ENCODE peak calls at places on chromosomes 12 and 14, in four cellular contexts. One of them, this sample, is unnamed.

GRCh38 chr12:70052931-70053497 is 190.2 kb upstream of the CNOT2 start:
- DNase-seq in H1: no peak
- DNase-seq in mesendoderm: peak; percentile 85
- DNase-seq in IMR-90: peak; percentile 67
- DNase-seq in this sample: no peak

GRCh38 chr12:51951843-51952722 is 584 bp downstream of the ACVR1B start:
- DNase-seq in H1: no peak
- DNase-seq in mesendoderm: peak; percentile 56
- DNase-seq in IMR-90: no peak
- DNase-seq in this sample: peak; percentile 61

GRCh38 chr14:104422301-104423223 is 157.0 kb upstream of the C14orf180 start:
- DNase-seq in IMR-90: no peak
- DNase-seq in mesendoderm: no peak
- DNase-seq in H1: no peak
- DNase-seq in this sample: no peak

GRCh38 chr14:68283378-68284123 is 464.0 kb downstream of the RAD51B start:
- DNase-seq in mesendoderm: no peak
- DNase-seq in IMR-90: no peak
- DNase-seq in H1: no peak
- DNase-seq in this sample: no peak

GRCh38 chr12:102202556-102202955 is 4.9 kb upstream of the PMCH start:
- DNase-seq in IMR-90: no peak
- DNase-seq in H1: no peak
- DNase-seq in mesendoderm: no peak
- DNase-seq in this sample: no peak

GRCh38 chr14:100592461-100592871 is 5.2 kb upstream of the BEGAIN start:
- DNase-seq in IMR-90: no peak
- DNase-seq in mesendoderm: no peak
- DNase-seq in H1: no peak
- DNase-seq in this sample: no peak

GRCh38 chr12:104177663-104178501 is 37.7 kb upstream of the TXNRD1 start:
- DNase-seq in mesendoderm: peak; percentile 34
- DNase-seq in H1: no peak
- DNase-seq in IMR-90: peak; percentile 97
- DNase-seq in this sample: no peak

GRCh38 chr14:92955381-92955780 is 32.4 kb downstream of the CHGA start:
- DNase-seq in mesendoderm: no peak
- DNase-seq in H1: no peak
- DNase-seq in IMR-90: no peak
- DNase-seq in this sample: no peak

GRCh38 chr12:47722136-47722834 is 3.0 kb downstream of the ENDOU start:
- DNase-seq in mesendoderm: no peak
- DNase-seq in H1: no peak
- DNase-seq in IMR-90: no peak
- DNase-seq in this sample: peak; percentile 14

GRCh38 chr12:27937768-27938167 is 34.8 kb downstream of the PTHLH start:
- DNase-seq in IMR-90: no peak
- DNase-seq in mesendoderm: no peak
- DNase-seq in H1: no peak
- DNase-seq in this sample: no peak

GRCh38 chr14:104880584-104881210 is 15.6 kb downstream of the CEP170B start:
- DNase-seq in mesendoderm: no peak
- DNase-seq in IMR-90: no peak
- DNase-seq in H1: no peak
- DNase-seq in this sample: no peak

GRCh38 chr14:20684662-20685456 is 499 bp downstream of the RNASE4 start:
- DNase-seq in IMR-90: peak; percentile 43
- DNase-seq in H1: no peak
- DNase-seq in mesendoderm: peak; percentile 82
- DNase-seq in this sample: peak; percentile 68

GRCh38 chr12:111093428-111094142 is 173.2 kb upstream of the MYL2 start:
- DNase-seq in IMR-90: no peak
- DNase-seq in mesendoderm: no peak
- DNase-seq in H1: no peak
- DNase-seq in this sample: no peak

GRCh38 chr12:53825246-53826081 is 73.7 kb upstream of the CISTR start:
- DNase-seq in IMR-90: peak; percentile 22
- DNase-seq in H1: no peak
- DNase-seq in mesendoderm: no peak
- DNase-seq in this sample: no peak

GRCh38 chr12:127496255-127496654 is 770.7 kb upstream of the TMEM132C start:
- DNase-seq in mesendoderm: peak; percentile 45
- DNase-seq in H1: peak; percentile 29
- DNase-seq in IMR-90: no peak
- DNase-seq in this sample: peak; percentile 73

GRCh38 chr12:62832528-62832927 is 102.4 kb downstream of the PPM1H start:
- DNase-seq in mesendoderm: no peak
- DNase-seq in IMR-90: no peak
- DNase-seq in H1: no peak
- DNase-seq in this sample: no peak

GRCh38 chr14:96727980-96728717 is 69.0 kb upstream of the VRK1 start:
- DNase-seq in H1: no peak
- DNase-seq in mesendoderm: no peak
- DNase-seq in IMR-90: no peak
- DNase-seq in this sample: no peak

GRCh38 chr12:92574046-92574783 is 128.6 kb upstream of the PLEKHG7 start:
- DNase-seq in IMR-90: peak; percentile 40
- DNase-seq in mesendoderm: peak; percentile 77
- DNase-seq in H1: no peak
- DNase-seq in this sample: peak; percentile 71

GRCh38 chr12:94148841-94149780 is 734 bp downstream of the PLXNC1 start:
- DNase-seq in IMR-90: peak; percentile 23
- DNase-seq in H1: no peak
- DNase-seq in mesendoderm: peak; percentile 70
- DNase-seq in this sample: peak; percentile 77

GRCh38 chr14:72574687-72575086 is 319.2 kb downstream of the DPF3 start:
- DNase-seq in H1: no peak
- DNase-seq in mesendoderm: no peak
- DNase-seq in IMR-90: no peak
- DNase-seq in this sample: no peak

GRCh38 chr12:47783024-47783755 is 10.2 kb downstream of the SLC48A1 start:
- DNase-seq in mesendoderm: no peak
- DNase-seq in IMR-90: no peak
- DNase-seq in H1: no peak
- DNase-seq in this sample: no peak

GRCh38 chr14:37665951-37666350 is 70.5 kb downstream of the TTC6 start:
- DNase-seq in IMR-90: no peak
- DNase-seq in mesendoderm: no peak
- DNase-seq in H1: no peak
- DNase-seq in this sample: no peak

GRCh38 chr14:62957562-62957961 is 87.7 kb downstream of the KCNH5 start:
- DNase-seq in IMR-90: peak; percentile 99
- DNase-seq in H1: no peak
- DNase-seq in mesendoderm: no peak
- DNase-seq in this sample: no peak

GRCh38 chr12:48917857-48918537 is 7.3 kb downstream of the FKBP11 start:
- DNase-seq in IMR-90: no peak
- DNase-seq in mesendoderm: no peak
- DNase-seq in H1: no peak
- DNase-seq in this sample: no peak

GRCh38 chr14:75452900-75453816 is 25.3 kb downstream of the JDP2 start:
- DNase-seq in IMR-90: peak; percentile 89
- DNase-seq in mesendoderm: peak; percentile 99
- DNase-seq in H1: peak; percentile 92
- DNase-seq in this sample: peak; percentile 94

GRCh38 chr14:32508281-32508680 is 179.2 kb downstream of the AKAP6 start:
- DNase-seq in IMR-90: peak; percentile 18
- DNase-seq in H1: no peak
- DNase-seq in mesendoderm: no peak
- DNase-seq in this sample: no peak

GRCh38 chr14:51593397-51593796 is 58.3 kb upstream of the FRMD6 start:
- DNase-seq in IMR-90: no peak
- DNase-seq in mesendoderm: no peak
- DNase-seq in H1: no peak
- DNase-seq in this sample: no peak

GRCh38 chr12:53221203-53222076 is 10.6 kb downstream of the RARG start:
- DNase-seq in H1: no peak
- DNase-seq in mesendoderm: peak; percentile 82
- DNase-seq in IMR-90: peak; percentile 51
- DNase-seq in this sample: peak; percentile 93

GRCh38 chr14:64467131-64467530 is 1.8 kb downstream of the AKAP5 start:
- DNase-seq in mesendoderm: no peak
- DNase-seq in IMR-90: no peak
- DNase-seq in H1: no peak
- DNase-seq in this sample: no peak

GRCh38 chr12:92570056-92570753 is 132.6 kb upstream of the PLEKHG7 start:
- DNase-seq in H1: no peak
- DNase-seq in mesendoderm: peak; percentile 78
- DNase-seq in IMR-90: peak; percentile 86
- DNase-seq in this sample: peak; percentile 48

GRCh38 chr12:124566181-124567034 is 1.0 kb downstream of the NCOR2 start:
- DNase-seq in H1: no peak
- DNase-seq in IMR-90: peak; percentile 66
- DNase-seq in mesendoderm: peak; percentile 94
- DNase-seq in this sample: peak; percentile 91

GRCh38 chr14:74720526-74720925 is 7.6 kb downstream of the FCF1 start:
- DNase-seq in IMR-90: peak; percentile 90
- DNase-seq in mesendoderm: no peak
- DNase-seq in H1: no peak
- DNase-seq in this sample: no peak

GRCh38 chr14:74671789-74672188 is 41.1 kb downstream of the AREL1 start:
- DNase-seq in IMR-90: peak; percentile 79
- DNase-seq in H1: no peak
- DNase-seq in mesendoderm: no peak
- DNase-seq in this sample: no peak

GRCh38 chr12:14849664-14850063 is 6.3 kb upstream of the ART4 start:
- DNase-seq in mesendoderm: no peak
- DNase-seq in IMR-90: peak; percentile 36
- DNase-seq in H1: no peak
- DNase-seq in this sample: no peak

GRCh38 chr14:63573579-63573978 is 30.4 kb upstream of the PPP2R5E start:
- DNase-seq in mesendoderm: no peak
- DNase-seq in H1: no peak
- DNase-seq in IMR-90: peak; percentile 35
- DNase-seq in this sample: no peak

GRCh38 chr14:23550827-23551265 is 719 bp downstream of the ZFHX2 start:
- DNase-seq in H1: no peak
- DNase-seq in mesendoderm: no peak
- DNase-seq in IMR-90: peak; percentile 10
- DNase-seq in this sample: no peak

GRCh38 chr14:102829106-102829505 is 51.9 kb downstream of the TRAF3 start:
- DNase-seq in IMR-90: peak; percentile 92
- DNase-seq in H1: no peak
- DNase-seq in mesendoderm: no peak
- DNase-seq in this sample: no peak

GRCh38 chr14:100106260-100106659 is 41.0 kb downstream of the EVL start:
- DNase-seq in H1: no peak
- DNase-seq in IMR-90: no peak
- DNase-seq in mesendoderm: no peak
- DNase-seq in this sample: no peak

DNA sequence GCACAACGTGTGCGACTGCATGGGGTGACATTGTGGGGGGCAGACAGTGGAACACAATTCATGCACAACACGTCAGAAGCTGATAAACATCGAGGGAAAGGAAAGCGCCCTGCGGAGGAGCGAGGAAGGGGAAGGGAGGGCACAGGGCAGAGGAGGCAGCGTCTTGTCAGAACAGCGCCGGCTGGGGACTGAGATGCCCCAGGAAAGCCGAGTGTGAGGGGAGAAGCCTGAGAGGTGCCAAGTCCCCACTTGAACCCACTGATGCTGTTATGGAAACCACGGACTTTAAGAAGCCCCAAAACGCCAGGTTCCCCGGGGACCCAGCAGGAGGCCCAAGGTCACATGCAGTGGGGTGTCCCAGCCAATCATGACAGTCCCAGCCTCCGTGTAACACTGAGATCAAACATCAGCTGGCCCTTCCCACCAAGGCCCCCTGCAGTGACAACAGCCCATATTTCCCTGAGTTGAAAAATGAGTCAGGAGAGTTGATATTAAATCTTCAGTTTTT is 70.0 kb downstream of the GALNT9 start:
- DNase-seq in IMR-90: no peak
- DNase-seq in mesendoderm: no peak
- DNase-seq in H1: no peak
- DNase-seq in this sample: no peak
- H3K56ac ChIP-seq in IMR-90: no peak overlapping the region
- H3K56ac ChIP-seq in mesendoderm: no peak overlapping the region
- H3K56ac ChIP-seq in H1: no peak overlapping the region
- H3K56ac ChIP-seq in this sample: no peak overlapping the region

DNA sequence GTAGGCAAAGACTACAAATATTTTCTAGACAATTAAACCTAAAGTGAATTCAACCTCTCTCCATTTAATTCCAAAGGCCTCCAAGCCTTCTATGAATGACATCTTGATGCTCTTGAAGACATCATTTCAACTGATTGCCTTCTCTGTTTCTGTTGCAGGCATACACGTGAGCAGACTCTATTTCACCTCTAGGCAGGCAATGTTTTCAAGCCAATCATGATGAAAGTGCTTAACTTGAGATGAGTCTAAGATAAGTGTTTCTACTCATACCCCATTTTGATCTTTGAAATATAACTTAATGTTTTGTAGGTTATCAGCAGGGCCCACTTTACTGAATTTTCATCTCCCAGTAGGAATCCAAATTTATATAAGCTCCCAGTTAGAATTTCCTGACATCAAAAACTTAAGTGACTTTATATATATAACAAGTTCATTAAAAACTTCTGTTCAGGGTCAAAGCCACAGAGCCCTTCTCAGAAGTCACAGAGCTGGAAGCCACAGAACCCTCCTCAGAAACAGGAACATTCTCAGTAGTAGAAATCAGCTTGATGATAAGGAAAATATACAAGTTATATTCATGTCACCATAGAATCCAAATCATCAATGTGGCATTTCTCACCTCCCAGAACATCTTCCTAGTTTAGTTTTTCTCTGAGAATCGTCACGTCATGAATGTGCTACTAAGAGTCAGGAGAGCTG is 108.5 kb downstream of the PHLDA1 start:
- DNase-seq in IMR-90: no peak
- DNase-seq in H1: no peak
- DNase-seq in mesendoderm: no peak
- DNase-seq in this sample: no peak
- H3K56ac ChIP-seq in IMR-90: no peak overlapping the region
- H3K56ac ChIP-seq in H1: no peak overlapping the region
- H3K56ac ChIP-seq in mesendoderm: no peak overlapping the region
- H3K56ac ChIP-seq in this sample: no peak overlapping the region

GRCh38 chr14:61636291-61636690 is 59.0 kb upstream of the HIF1A start:
- DNase-seq in mesendoderm: no peak
- DNase-seq in IMR-90: no peak
- DNase-seq in H1: no peak
- DNase-seq in this sample: no peak

GRCh38 chr14:61640834-61641170 is 54.5 kb upstream of the HIF1A start:
- DNase-seq in H1: no peak
- DNase-seq in IMR-90: no peak
- DNase-seq in mesendoderm: no peak
- DNase-seq in this sample: no peak

GRCh38 chr14:61640158-61640833 is 55.0 kb upstream of the HIF1A start:
- DNase-seq in IMR-90: no peak
- DNase-seq in mesendoderm: no peak
- DNase-seq in H1: no peak
- DNase-seq in this sample: no peak

GRCh38 chr14:61636792-61637191 is 58.5 kb upstream of the HIF1A start:
- DNase-seq in H1: no peak
- DNase-seq in IMR-90: no peak
- DNase-seq in mesendoderm: no peak
- DNase-seq in this sample: no peak

GRCh38 chr14:61638595-61639391 is 56.5 kb upstream of the HIF1A start:
- DNase-seq in H1: no peak
- DNase-seq in IMR-90: peak; percentile 30
- DNase-seq in mesendoderm: no peak
- DNase-seq in this sample: no peak
- H3K56ac ChIP-seq in H1: no peak overlapping the region
- H3K56ac ChIP-seq in IMR-90: no peak overlapping the region
- H3K56ac ChIP-seq in mesendoderm: no peak overlapping the region
- H3K56ac ChIP-seq in this sample: no peak overlapping the region

GRCh38 chr14:56144176-56144575 is 26.0 kb downstream of the PELI2 start:
- DNase-seq in mesendoderm: no peak
- DNase-seq in IMR-90: no peak
- DNase-seq in H1: no peak
- DNase-seq in this sample: no peak
- H3K56ac ChIP-seq in mesendoderm: no peak overlapping the region
- H3K56ac ChIP-seq in IMR-90: no peak overlapping the region
- H3K56ac ChIP-seq in H1: no peak overlapping the region
- H3K56ac ChIP-seq in this sample: no peak overlapping the region

This sample was measured in H9.